ENCODE peak calls at places on chromosomes 2 and 18, in six cellular contexts. Y is ACHN; N is D721Med; F is activated CD4-positive, alpha-beta T cell treated with anti-CD3 and anti-CD28 coated beads, Interleukin-2, amount 50 U/mL, for 4 hours; K is T1000; U is foreskin fibroblast. S is an unnamed sample.

GRCh38 chr2:29314816-29315571 is 199.8 kb downstream of the CLIP4 start:
- DNase-seq in K (no peak), U (no peak), F (peak), Y (peak), N (no peak), S (peak)

GRCh38 chr2:128464456-128464855 is 145.8 kb upstream of the HS6ST1 start:
- DNase-seq in N (no peak), Y (no peak), F (no peak), K (no peak), U (no peak), S (no peak)

GRCh38 chr2:120661551-120661950 is 74.1 kb upstream of the GLI2 start:
- DNase-seq in F (no peak), U (peak), K (no peak), N (no peak), Y (no peak), S (no peak)

GRCh38 chr2:231884438-231885140 is 41.6 kb downstream of the NPPC start:
- DNase-seq in K (no peak), U (no peak), F (no peak), Y (no peak), N (no peak), S (no peak)

GRCh38 chr2:176758426-176758825 is 454.2 kb upstream of the HNRNPA3 start:
- DNase-seq in K (no peak), Y (no peak), N (no peak), U (no peak), F (no peak), S (no peak)

GRCh38 chr18:48841381-48842258 is 109.1 kb downstream of the SMAD7 start:
- DNase-seq in Y (no peak), K (peak), N (no peak), F (no peak), U (peak), S (no peak)

GRCh38 chr2:112472547-112473263 is 9.3 kb upstream of the TTL start:
- DNase-seq in F (no peak), N (no peak), K (no peak), U (no peak), Y (no peak), S (no peak)

GRCh38 chr18:13435596-13436333 is 217.2 kb downstream of the LDLRAD4 start:
- DNase-seq in U (no peak), N (no peak), Y (no peak), F (peak), K (peak), S (no peak)

GRCh38 chr2:37350034-37350433 is 5.6 kb downstream of the QPCT start:
- DNase-seq in U (no peak), K (no peak), Y (peak), N (no peak), F (no peak), S (no peak)

GRCh38 chr2:100278986-100279385 is 43.3 kb downstream of the LONRF2 start:
- DNase-seq in K (no peak), U (no peak), N (no peak), Y (no peak), F (no peak), S (no peak)

GRCh38 chr2:218291318-218291933 is 877 bp downstream of the TMBIM1 start:
- DNase-seq in U (no peak), K (no peak), F (no peak), Y (peak), N (no peak), S (no peak)

GRCh38 chr2:21055879-21056790 is 12.3 kb upstream of the APOB start:
- DNase-seq in K (no peak), U (no peak), Y (no peak), N (no peak), F (no peak), S (no peak)

GRCh38 chr2:163601377-163601776 is 134.4 kb downstream of the FIGN start:
- DNase-seq in K (no peak), U (no peak), N (no peak), Y (peak), F (no peak), S (no peak)

GRCh38 chr2:71864085-71864484 is 283.6 kb downstream of the CYP26B1 start:
- DNase-seq in K (no peak), N (no peak), F (no peak), Y (no peak), U (no peak), S (no peak)

GRCh38 chr2:54570925-54571694 is 115.0 kb downstream of the SPTBN1 start:
- DNase-seq in F (peak), K (peak), U (peak), Y (peak), N (no peak), S (peak)

GRCh38 chr18:13313006-13313661 is 94.6 kb downstream of the LDLRAD4 start:
- DNase-seq in K (no peak), Y (no peak), N (no peak), F (no peak), U (no peak), S (no peak)

S was measured in T follicular helper cell.